ENCODE peak calls at places on chromosomes 2 and 18, in five cellular contexts. S, I, Z, U and O are unnamed samples.

GRCh38 chr2:169684135-169684565 is 10.1 kb downstream of the CFAP210 start:
- DNase-seq in S (no peak), I (no peak), Z (no peak), U (no peak), O (no peak)

GRCh38 chr18:30775629-30776028 is 266.9 kb downstream of the DSC3 start:
- DNase-seq in S (no peak), I (peak; percentile 45), Z (peak; percentile 3), U (no peak), O (no peak)

GRCh38 chr18:2147866-2148265 is 423.4 kb downstream of the METTL4 start:
- DNase-seq in S (no peak), I (no peak), Z (no peak), U (no peak), O (no peak)

GRCh38 chr2:157245441-157246211 is 11.9 kb upstream of the GALNT5 start:
- DNase-seq in S (no peak), I (no peak), Z (no peak), U (no peak), O (no peak)

GRCh38 chr18:78647018-78647417 is 332.6 kb upstream of the SALL3 start:
- DNase-seq in S (no peak), I (no peak), Z (no peak), U (no peak), O (no peak)

GRCh38 chr2:105521176-105521575 is 122.3 kb upstream of the FHL2 start:
- DNase-seq in S (no peak), I (peak; percentile 47), Z (peak; percentile 25), U (no peak), O (no peak)

GRCh38 chr18:40670991-40671390 is 1284.0 kb upstream of the PIK3C3 start:
- DNase-seq in S (no peak), I (no peak), Z (no peak), U (no peak), O (no peak)

GRCh38 chr2:128640847-128641360 is 322.2 kb upstream of the HS6ST1 start:
- DNase-seq in S (no peak), I (no peak), Z (no peak), U (no peak), O (no peak)

GRCh38 chr2:151156431-151156830 is 105.2 kb downstream of the RBM43 start:
- DNase-seq in S (no peak), I (no peak), Z (no peak), U (no peak), O (no peak)

GRCh38 chr18:50866765-50867164 is 12.2 kb upstream of the ME2 start:
- DNase-seq in S (no peak), I (no peak), Z (no peak), U (no peak), O (no peak)

GRCh38 chr2:19337202-19337601 is 21.2 kb downstream of the OSR1 start:
- DNase-seq in S (no peak), I (no peak), Z (no peak), U (no peak), O (no peak)

GRCh38 chr2:8680931-8681760 is 710 bp upstream of the ID2 start:
- DNase-seq in S (peak; percentile 64), I (peak; percentile 80), Z (peak; percentile 80), U (peak; percentile 65), O (peak; percentile 66)

GRCh38 chr2:121099329-121100318 is 185.4 kb downstream of the TFCP2L1 start:
- DNase-seq in S (no peak), I (peak; percentile 68), Z (peak; percentile 39), U (no peak), O (no peak)

GRCh38 chr18:35267161-35267651 is 22.8 kb downstream of the ZSCAN30 start:
- DNase-seq in S (peak; percentile 31), I (peak; percentile 89), Z (peak; percentile 4), U (no peak), O (no peak)

GRCh38 chr2:173400760-173401159 is 46.1 kb downstream of the CDCA7 start:
- DNase-seq in S (no peak), I (peak; percentile 67), Z (peak; percentile 34), U (no peak), O (no peak)
- TF ChIP-seq CTCF in S (no peak), I (peak; percentile 61), Z (peak; percentile 29), U (peak; percentile 26), O (peak; percentile 19)

DNA sequence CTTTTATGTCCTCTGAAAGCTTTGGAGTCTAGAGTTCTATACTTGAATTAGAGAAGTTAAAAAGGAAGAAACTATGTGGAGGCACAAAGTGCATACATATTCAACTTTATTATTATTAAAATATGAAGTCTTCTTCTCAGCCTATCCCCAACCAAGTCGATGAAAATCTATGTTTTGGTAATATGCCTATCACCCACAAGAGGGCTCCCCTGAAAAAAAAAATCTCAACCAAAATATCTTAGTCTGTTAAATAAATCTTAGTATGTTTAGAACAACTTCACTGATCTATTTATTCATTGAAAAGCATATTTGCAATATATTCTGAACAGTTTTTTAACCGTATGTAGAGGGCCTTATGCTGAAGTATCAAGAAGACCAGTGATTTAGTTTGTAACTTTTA is 804.5 kb downstream of the TDRD15 start:
- DNase-seq in S (no peak), I (peak; percentile 6), Z (no peak), U (no peak), O (no peak)
- TF ChIP-seq CTCF in S (no peak), I (peak; percentile 43), Z (peak; percentile 42), U (peak; percentile 32), O (peak; percentile 36)

GRCh38 chr2:172100080-172101007 is 2.4 kb downstream of the DLX2 start:
- DNase-seq in S (no peak), I (peak; percentile 55), Z (peak; percentile 64), U (no peak), O (no peak)

GRCh38 chr2:172102159-172102857 is 392 bp downstream of the DLX2 start:
- DNase-seq in S (no peak), I (no peak), Z (no peak), U (no peak), O (no peak)

GRCh38 chr2:172102858-172103359 is at the start of gene DLX2:
- DNase-seq in S (no peak), I (peak; percentile 98), Z (peak; percentile 98), U (peak; percentile 57), O (no peak)

GRCh38 chr2:172101008-172101706 is 1.5 kb downstream of the DLX2 start:
- DNase-seq in S (no peak), I (peak; percentile 58), Z (peak; percentile 54), U (no peak), O (no peak)

DNA sequence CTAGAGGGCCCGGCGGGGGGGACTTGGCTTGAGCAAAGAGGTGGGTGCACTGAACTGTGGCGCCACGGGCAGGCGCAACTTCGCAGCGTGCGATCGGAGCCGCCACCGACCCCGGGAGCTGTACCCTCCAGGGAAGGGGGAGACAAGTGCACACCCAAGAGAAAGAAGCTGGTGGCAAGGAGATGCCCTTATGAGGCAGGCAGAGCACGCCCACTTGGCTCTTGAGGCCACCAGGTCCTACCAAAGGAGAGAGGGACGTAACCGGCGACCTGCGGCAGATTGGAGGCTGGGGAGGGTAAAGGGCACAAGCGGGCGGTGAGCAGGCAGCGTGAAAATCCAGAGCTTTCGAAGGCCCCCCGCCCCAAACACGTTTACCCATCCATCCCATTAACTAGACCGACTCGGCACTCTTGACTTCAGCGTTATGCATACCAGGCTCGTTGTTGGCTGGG is 967 bp downstream of the DLX2 start:
- DNase-seq in S (no peak), I (peak; percentile 70), Z (peak; percentile 51), U (no peak), O (no peak)
- TF ChIP-seq CTCF in S (no peak), I (no peak), Z (no peak), U (no peak), O (peak; percentile 5)

DNA sequence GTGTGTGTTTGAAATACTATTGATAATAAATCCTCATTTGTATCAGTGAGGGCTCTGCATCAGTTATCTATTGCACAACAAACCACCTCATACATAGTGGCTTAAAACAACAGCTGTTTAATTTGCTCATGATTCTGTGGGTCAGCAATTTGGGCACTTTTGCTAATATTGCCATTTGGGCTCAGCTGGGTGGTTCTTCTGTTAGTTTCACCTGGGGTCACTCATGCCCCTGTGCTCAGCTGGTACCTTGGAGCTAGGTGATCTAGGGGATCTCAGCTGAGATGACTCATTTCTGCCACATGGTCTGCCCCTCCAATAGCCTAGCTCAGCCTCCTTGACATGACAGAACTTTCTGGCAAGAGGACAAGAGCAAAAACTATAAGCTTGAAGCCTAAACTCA is 126.3 kb downstream of the LYPD6B start:
- DNase-seq in S (no peak), I (no peak), Z (no peak), U (no peak), O (no peak)
- TF ChIP-seq CTCF in S (no peak), I (no peak), Z (no peak), U (no peak), O (no peak)

GRCh38 chr2:231259104-231259503 is 60.7 kb downstream of the ARMC9 start:
- DNase-seq in S (no peak), I (no peak), Z (no peak), U (no peak), O (no peak)
- TF ChIP-seq CTCF in S (no peak), I (no peak), Z (no peak), U (no peak), O (no peak)

GRCh38 chr18:45541421-45541820 is 73.9 kb upstream of the SLC14A2 start:
- DNase-seq in S (no peak), I (no peak), Z (no peak), U (no peak), O (no peak)
- TF ChIP-seq CTCF in S (no peak), I (no peak), Z (no peak), U (no peak), O (no peak)

GRCh38 chr2:14647714-14648113 is 15.2 kb downstream of the LRATD1 start:
- DNase-seq in S (no peak), I (no peak), Z (no peak), U (no peak), O (no peak)

GRCh38 chr2:14638488-14638887 is 6.0 kb downstream of the LRATD1 start:
- DNase-seq in S (no peak), I (no peak), Z (no peak), U (no peak), O (no peak)

GRCh38 chr2:14641116-14641515 is 8.6 kb downstream of the LRATD1 start:
- DNase-seq in S (no peak), I (no peak), Z (no peak), U (no peak), O (no peak)

GRCh38 chr2:14642499-14642898 is 10.0 kb downstream of the LRATD1 start:
- DNase-seq in S (no peak), I (peak; percentile 54), Z (no peak), U (no peak), O (no peak)
- TF ChIP-seq CTCF in S (no peak), I (peak; percentile 68), Z (peak; percentile 45), U (no peak), O (no peak)